ENCODE peak calls at places on chromosome 5, in ten cellular contexts. N is GM23248, T is OCI-LY7, E is MM.1S, B is PC-3, J is GM23338, O is SK-N-SH, W is hepatocyte, D is HCT116, U is Karpas-422. G is an unnamed sample.

GRCh38 chr5:156359452-156359851 is 32.5 kb downstream of the SGCD start:
- DNase-seq in N (peak; percentile 96), T (no peak), E (no peak), B (no peak), J (no peak), O (no peak), W (no peak), D (no peak), U (no peak), G (no peak)

GRCh38 chr5:155087036-155087435 is 73.5 kb downstream of the KIF4B start:
- DNase-seq in N (peak; percentile 59), T (no peak), E (no peak), B (no peak), J (no peak), O (no peak), W (no peak), D (no peak), U (no peak), G (no peak)

GRCh38 chr5:181138258-181138657 is 7.3 kb upstream of the OR2V1 start:
- DNase-seq in N (peak; percentile 22), T (no peak), E (no peak), B (no peak), J (peak; percentile 62), O (no peak), W (no peak), D (no peak), U (no peak), G (no peak)

GRCh38 chr5:150064681-150065220 is 21.6 kb downstream of the CSF1R start:
- DNase-seq in N (no peak), T (no peak), E (no peak), B (no peak), J (no peak), O (no peak), W (no peak), D (no peak), U (no peak), G (no peak)

GRCh38 chr5:54254482-54255198 is 55.7 kb downstream of the ARL15 start:
- DNase-seq in N (peak; percentile 42), T (peak; percentile 10), E (no peak), B (peak; percentile 18), J (peak; percentile 37), O (no peak), W (peak; percentile 22), D (no peak), U (no peak), G (no peak)

GRCh38 chr5:150734579-150735384 is 24.0 kb downstream of the DCTN4 start:
- DNase-seq in N (no peak), T (peak; percentile 14), E (no peak), B (peak; percentile 14), J (peak; percentile 13), O (no peak), W (no peak), D (no peak), U (peak; percentile 58), G (no peak)

GRCh38 chr5:17088051-17088450 is 129.4 kb upstream of the BASP1 start:
- DNase-seq in N (no peak), T (no peak), E (no peak), B (no peak), J (no peak), O (no peak), W (no peak), D (no peak), U (no peak), G (no peak)

GRCh38 chr5:68316469-68316868 is 100.9 kb downstream of the PIK3R1 start:
- DNase-seq in N (no peak), T (no peak), E (no peak), B (no peak), J (no peak), O (no peak), W (no peak), D (no peak), U (no peak), G (no peak)

GRCh38 chr5:155394727-155395126 is 381.2 kb downstream of the KIF4B start:
- DNase-seq in N (no peak), T (no peak), E (no peak), B (no peak), J (no peak), O (no peak), W (no peak), D (no peak), U (no peak), G (no peak)

GRCh38 chr5:56327810-56328209 is 94.7 kb upstream of the ANKRD55 start:
- DNase-seq in N (no peak), T (no peak), E (no peak), B (no peak), J (no peak), O (no peak), W (no peak), D (no peak), U (no peak), G (no peak)

GRCh38 chr5:166772770-166773169 is 1518.7 kb upstream of the WWC1 start:
- DNase-seq in N (peak; percentile 3), T (no peak), E (no peak), B (peak; percentile 10), J (no peak), O (no peak), W (no peak), D (no peak), U (no peak), G (no peak)

GRCh38 chr5:66333192-66333591 is 189.1 kb downstream of the SREK1 start:
- DNase-seq in N (no peak), T (no peak), E (no peak), B (no peak), J (no peak), O (no peak), W (no peak), D (no peak), U (no peak), G (no peak)

GRCh38 chr5:160919610-160920009 is 67.6 kb upstream of the ATP10B start:
- DNase-seq in N (no peak), T (no peak), E (no peak), B (no peak), J (no peak), O (no peak), W (no peak), D (no peak), U (no peak), G (no peak)

GRCh38 chr5:172173771-172174170 is 14.3 kb downstream of the STK10 start:
- DNase-seq in N (peak; percentile 60), T (no peak), E (no peak), B (peak; percentile 90), J (no peak), O (no peak), W (no peak), D (no peak), U (no peak), G (no peak)

GRCh38 chr5:172178301-172179031 is 9.6 kb downstream of the STK10 start:
- DNase-seq in N (no peak), T (peak; percentile 61), E (peak; percentile 54), B (no peak), J (no peak), O (no peak), W (no peak), D (no peak), U (no peak), G (no peak)

GRCh38 chr5:172172912-172173591 is 15.0 kb downstream of the STK10 start:
- DNase-seq in N (peak; percentile 40), T (no peak), E (no peak), B (peak; percentile 55), J (no peak), O (peak; percentile 58), W (no peak), D (no peak), U (no peak), G (peak; percentile 21)

GRCh38 chr5:172177232-172177631 is 10.8 kb downstream of the STK10 start:
- DNase-seq in N (no peak), T (no peak), E (no peak), B (no peak), J (no peak), O (no peak), W (no peak), D (no peak), U (no peak), G (no peak)

GRCh38 chr5:172175263-172175719 is 12.7 kb downstream of the STK10 start:
- DNase-seq in N (no peak), T (peak; percentile 93), E (peak; percentile 90), B (no peak), J (no peak), O (no peak), W (no peak), D (no peak), U (peak; percentile 92), G (no peak)
- H3K4me3 ChIP-seq in N (no peak overlapping the region), T (peak overlapping the region; percentile 73), E (peak overlapping the region; percentile 64), B (no peak overlapping the region), J (no peak overlapping the region), O (no peak overlapping the region), W (no peak overlapping the region), D (peak overlapping the region; percentile 54), U (peak overlapping the region; percentile 64), G (no peak overlapping the region)

GRCh38 chr5:93162201-93162654 is 418.8 kb downstream of the NR2F1-AS1 start:
- DNase-seq in N (peak; percentile 68), T (no peak), E (no peak), B (peak; percentile 51), J (no peak), O (no peak), W (no peak), D (peak; percentile 84), U (no peak), G (no peak)
- H3K4me2 ChIP-seq in N (peak overlapping the region; percentile 73), T (no peak overlapping the region), E (no peak overlapping the region), B (peak overlapping the region; percentile 75), J (no peak overlapping the region), O (peak overlapping the region; percentile 67), W (no peak overlapping the region), D (peak overlapping the region; percentile 68), U (no peak overlapping the region), G (peak overlapping the region; percentile 59)

GRCh38 chr5:73186976-73187375 is 14.0 kb downstream of the TMEM174 start:
- DNase-seq in N (peak; percentile 61), T (no peak), E (no peak), B (no peak), J (no peak), O (no peak), W (no peak), D (no peak), U (no peak), G (no peak)
- H3K9me2 ChIP-seq in N (no peaks in the 10 kb centered on the region), T (no peaks in the 10 kb centered on the region), E (no peaks in the 10 kb centered on the region), B (no peaks in the 10 kb centered on the region), J (peaks cover 11% of the 10 kb centered on the region), O (no peaks in the 10 kb centered on the region), W (no peaks in the 10 kb centered on the region), D (no peaks in the 10 kb centered on the region), U (no peaks in the 10 kb centered on the region), G (no peaks in the 10 kb centered on the region)

DNA sequence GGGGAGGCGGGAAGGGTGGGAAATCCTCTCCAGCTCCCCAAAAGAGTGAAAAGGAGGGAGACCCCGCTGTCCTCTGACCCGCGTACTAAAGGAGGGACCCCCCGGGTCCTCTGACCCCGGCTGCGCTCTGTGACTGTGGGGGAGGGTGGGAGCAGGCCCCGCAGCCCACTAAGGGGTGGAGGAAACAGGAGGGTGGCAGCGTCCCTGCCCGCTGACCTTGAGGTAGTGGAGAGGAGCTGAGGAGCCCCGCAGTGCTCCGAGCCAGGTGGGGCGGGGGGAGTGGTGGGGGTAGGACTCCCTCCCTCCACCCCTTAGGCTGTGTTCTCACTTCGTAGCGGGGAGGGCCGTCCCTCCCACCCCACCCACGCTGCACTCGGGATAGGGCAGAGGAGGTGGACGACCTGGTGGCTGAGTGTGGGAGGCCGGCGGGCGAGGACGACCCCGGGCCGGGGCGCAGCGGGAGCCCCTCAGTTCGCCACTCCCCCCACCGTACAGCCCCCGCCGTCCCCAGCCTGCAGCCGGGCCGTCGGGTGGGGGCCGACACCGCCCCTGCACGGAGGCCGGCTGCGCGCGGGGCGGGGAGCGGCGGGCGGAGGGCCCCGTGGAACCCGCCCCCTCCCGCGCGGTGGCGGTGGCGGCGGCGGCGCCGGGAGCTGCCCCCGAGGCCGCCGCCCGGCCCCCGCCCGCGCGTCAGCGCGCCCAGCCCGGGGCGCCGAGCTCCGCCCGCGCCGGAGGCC is at the start of gene ADCY2:
- DNase-seq in N (no peak), T (no peak), E (no peak), B (no peak), J (peak; percentile 49), O (peak; percentile 21), W (no peak), D (no peak), U (no peak), G (no peak)
- H3K4me3 ChIP-seq in N (peak within 1 kb of the TSS; percentile 38), T (no peak within 1 kb of the TSS), E (peak within 1 kb of the TSS; percentile 42), B (no peak within 1 kb of the TSS), J (peak within 1 kb of the TSS; percentile 95), O (no peak within 1 kb of the TSS), W (peak within 1 kb of the TSS; percentile 49), D (no peak within 1 kb of the TSS), U (no peak within 1 kb of the TSS), G (no peak within 1 kb of the TSS)

G was measured in PC-9.